ENCODE peak calls at places on chromosomes 1 and 21, in nine cellular contexts. One of them, this sample, is unnamed.

GRCh38 chr1:59165353-59165752 is 131.5 kb upstream of the FGGY start:
- DNase-seq in LoVo: no peak
- DNase-seq in dorsolateral prefrontal cortex: no peak
- DNase-seq in MG63: no peak
- DNase-seq in NCI-H1092 treated with DMSO at 0.1 percent for 48 hours: no peak
- DNase-seq in mesothelial cell of epicardium: no peak
- DNase-seq in cardiac muscle cell: no peak
- DNase-seq in iris pigment epithelial cell: no peak
- DNase-seq in RCC 7860: no peak
- DNase-seq in this sample: no peak

GRCh38 chr1:227576152-227576551 is 12.8 kb downstream of the ZNF678 start:
- DNase-seq in RCC 7860: no peak
- DNase-seq in cardiac muscle cell: peak
- DNase-seq in dorsolateral prefrontal cortex: no peak
- DNase-seq in MG63: no peak
- DNase-seq in iris pigment epithelial cell: no peak
- DNase-seq in LoVo: no peak
- DNase-seq in mesothelial cell of epicardium: no peak
- DNase-seq in NCI-H1092 treated with DMSO at 0.1 percent for 48 hours: no peak
- DNase-seq in this sample: no peak

GRCh38 chr1:55506686-55507577 is 291.8 kb upstream of the USP24 start:
- DNase-seq in RCC 7860: no peak
- DNase-seq in LoVo: peak
- DNase-seq in cardiac muscle cell: no peak
- DNase-seq in mesothelial cell of epicardium: no peak
- DNase-seq in MG63: peak
- DNase-seq in NCI-H1092 treated with DMSO at 0.1 percent for 48 hours: no peak
- DNase-seq in dorsolateral prefrontal cortex: no peak
- DNase-seq in iris pigment epithelial cell: peak
- DNase-seq in this sample: no peak

GRCh38 chr1:94806451-94806861 is 13.7 kb upstream of the SLC44A3 start:
- DNase-seq in NCI-H1092 treated with DMSO at 0.1 percent for 48 hours: no peak
- DNase-seq in MG63: no peak
- DNase-seq in iris pigment epithelial cell: peak
- DNase-seq in mesothelial cell of epicardium: no peak
- DNase-seq in dorsolateral prefrontal cortex: no peak
- DNase-seq in cardiac muscle cell: peak
- DNase-seq in RCC 7860: no peak
- DNase-seq in LoVo: no peak
- DNase-seq in this sample: no peak

GRCh38 chr1:14996133-14997050 is 157.2 kb upstream of the TMEM51 start:
- DNase-seq in mesothelial cell of epicardium: no peak
- DNase-seq in dorsolateral prefrontal cortex: no peak
- DNase-seq in LoVo: no peak
- DNase-seq in NCI-H1092 treated with DMSO at 0.1 percent for 48 hours: no peak
- DNase-seq in RCC 7860: peak
- DNase-seq in cardiac muscle cell: peak
- DNase-seq in MG63: peak
- DNase-seq in iris pigment epithelial cell: peak
- DNase-seq in this sample: no peak

GRCh38 chr1:218444588-218444987 is 99.5 kb downstream of the TGFB2 start:
- DNase-seq in mesothelial cell of epicardium: no peak
- DNase-seq in MG63: no peak
- DNase-seq in NCI-H1092 treated with DMSO at 0.1 percent for 48 hours: no peak
- DNase-seq in dorsolateral prefrontal cortex: no peak
- DNase-seq in LoVo: no peak
- DNase-seq in cardiac muscle cell: no peak
- DNase-seq in iris pigment epithelial cell: no peak
- DNase-seq in RCC 7860: no peak
- DNase-seq in this sample: no peak

GRCh38 chr1:51664412-51665240 is 47.7 kb downstream of the OSBPL9 start:
- DNase-seq in NCI-H1092 treated with DMSO at 0.1 percent for 48 hours: no peak
- DNase-seq in iris pigment epithelial cell: peak
- DNase-seq in dorsolateral prefrontal cortex: no peak
- DNase-seq in RCC 7860: peak
- DNase-seq in LoVo: no peak
- DNase-seq in MG63: peak
- DNase-seq in mesothelial cell of epicardium: no peak
- DNase-seq in cardiac muscle cell: peak
- DNase-seq in this sample: no peak

GRCh38 chr1:17582124-17582768 is 42.7 kb downstream of the ARHGEF10L start:
- DNase-seq in LoVo: no peak
- DNase-seq in cardiac muscle cell: no peak
- DNase-seq in NCI-H1092 treated with DMSO at 0.1 percent for 48 hours: no peak
- DNase-seq in iris pigment epithelial cell: no peak
- DNase-seq in dorsolateral prefrontal cortex: no peak
- DNase-seq in RCC 7860: no peak
- DNase-seq in mesothelial cell of epicardium: no peak
- DNase-seq in MG63: no peak
- DNase-seq in this sample: no peak

GRCh38 chr21:27645285-27645684 is 678.4 kb upstream of the ADAMTS5 start:
- DNase-seq in NCI-H1092 treated with DMSO at 0.1 percent for 48 hours: no peak
- DNase-seq in MG63: no peak
- DNase-seq in mesothelial cell of epicardium: no peak
- DNase-seq in iris pigment epithelial cell: peak
- DNase-seq in RCC 7860: no peak
- DNase-seq in LoVo: no peak
- DNase-seq in dorsolateral prefrontal cortex: no peak
- DNase-seq in cardiac muscle cell: no peak
- DNase-seq in this sample: no peak

GRCh38 chr1:46198026-46198826 is at the start of gene POMGNT1:
- DNase-seq in cardiac muscle cell: peak
- DNase-seq in RCC 7860: peak
- DNase-seq in mesothelial cell of epicardium: peak
- DNase-seq in iris pigment epithelial cell: peak
- DNase-seq in NCI-H1092 treated with DMSO at 0.1 percent for 48 hours: no peak
- DNase-seq in MG63: peak
- DNase-seq in LoVo: peak
- DNase-seq in dorsolateral prefrontal cortex: no peak
- DNase-seq in this sample: peak

GRCh38 chr1:79811173-79811572 is 804.6 kb upstream of the ADGRL4 start:
- DNase-seq in RCC 7860: peak
- DNase-seq in cardiac muscle cell: peak
- DNase-seq in iris pigment epithelial cell: peak
- DNase-seq in MG63: no peak
- DNase-seq in NCI-H1092 treated with DMSO at 0.1 percent for 48 hours: no peak
- DNase-seq in dorsolateral prefrontal cortex: no peak
- DNase-seq in mesothelial cell of epicardium: no peak
- DNase-seq in LoVo: no peak
- DNase-seq in this sample: no peak

GRCh38 chr1:211328084-211328694 is 1.6 kb downstream of the TRAF5 start:
- DNase-seq in dorsolateral prefrontal cortex: no peak
- DNase-seq in mesothelial cell of epicardium: no peak
- DNase-seq in NCI-H1092 treated with DMSO at 0.1 percent for 48 hours: no peak
- DNase-seq in RCC 7860: no peak
- DNase-seq in cardiac muscle cell: no peak
- DNase-seq in iris pigment epithelial cell: no peak
- DNase-seq in LoVo: no peak
- DNase-seq in MG63: no peak
- DNase-seq in this sample: no peak

GRCh38 chr1:17328855-17329254 is 20.9 kb downstream of the PADI4 start:
- DNase-seq in RCC 7860: no peak
- DNase-seq in MG63: no peak
- DNase-seq in iris pigment epithelial cell: no peak
- DNase-seq in mesothelial cell of epicardium: no peak
- DNase-seq in LoVo: no peak
- DNase-seq in NCI-H1092 treated with DMSO at 0.1 percent for 48 hours: no peak
- DNase-seq in cardiac muscle cell: no peak
- DNase-seq in dorsolateral prefrontal cortex: no peak
- DNase-seq in this sample: no peak

GRCh38 chr1:239222999-239223398 is 163.4 kb upstream of the CHRM3 start:
- DNase-seq in iris pigment epithelial cell: no peak
- DNase-seq in NCI-H1092 treated with DMSO at 0.1 percent for 48 hours: no peak
- DNase-seq in dorsolateral prefrontal cortex: no peak
- DNase-seq in MG63: no peak
- DNase-seq in LoVo: no peak
- DNase-seq in mesothelial cell of epicardium: no peak
- DNase-seq in cardiac muscle cell: peak
- DNase-seq in RCC 7860: no peak
- DNase-seq in this sample: no peak

GRCh38 chr1:221670081-221670480 is 71.8 kb downstream of the DUSP10 start:
- DNase-seq in mesothelial cell of epicardium: no peak
- DNase-seq in LoVo: no peak
- DNase-seq in MG63: no peak
- DNase-seq in cardiac muscle cell: peak
- DNase-seq in dorsolateral prefrontal cortex: no peak
- DNase-seq in iris pigment epithelial cell: peak
- DNase-seq in RCC 7860: no peak
- DNase-seq in NCI-H1092 treated with DMSO at 0.1 percent for 48 hours: no peak
- DNase-seq in this sample: no peak

GRCh38 chr21:41133896-41134522 is 34.0 kb upstream of the BACE2 start:
- DNase-seq in LoVo: peak
- DNase-seq in RCC 7860: peak
- DNase-seq in cardiac muscle cell: peak
- DNase-seq in dorsolateral prefrontal cortex: no peak
- DNase-seq in MG63: no peak
- DNase-seq in NCI-H1092 treated with DMSO at 0.1 percent for 48 hours: peak
- DNase-seq in iris pigment epithelial cell: peak
- DNase-seq in mesothelial cell of epicardium: no peak
- DNase-seq in this sample: no peak

GRCh38 chr1:101924700-101925099 is 72.0 kb downstream of the OLFM3 start:
- DNase-seq in LoVo: no peak
- DNase-seq in mesothelial cell of epicardium: no peak
- DNase-seq in cardiac muscle cell: no peak
- DNase-seq in RCC 7860: no peak
- DNase-seq in dorsolateral prefrontal cortex: no peak
- DNase-seq in iris pigment epithelial cell: no peak
- DNase-seq in MG63: no peak
- DNase-seq in NCI-H1092 treated with DMSO at 0.1 percent for 48 hours: no peak
- DNase-seq in this sample: no peak

GRCh38 chr1:27569088-27569459 is 34.9 kb downstream of the AHDC1 start:
- DNase-seq in dorsolateral prefrontal cortex: no peak
- DNase-seq in MG63: no peak
- DNase-seq in LoVo: no peak
- DNase-seq in NCI-H1092 treated with DMSO at 0.1 percent for 48 hours: no peak
- DNase-seq in iris pigment epithelial cell: no peak
- DNase-seq in cardiac muscle cell: no peak
- DNase-seq in mesothelial cell of epicardium: no peak
- DNase-seq in RCC 7860: no peak
- DNase-seq in this sample: no peak

GRCh38 chr1:96416111-96416595 is 305.4 kb upstream of the PTBP2 start:
- DNase-seq in cardiac muscle cell: peak
- DNase-seq in mesothelial cell of epicardium: no peak
- DNase-seq in RCC 7860: peak
- DNase-seq in LoVo: no peak
- DNase-seq in dorsolateral prefrontal cortex: no peak
- DNase-seq in MG63: peak
- DNase-seq in NCI-H1092 treated with DMSO at 0.1 percent for 48 hours: no peak
- DNase-seq in iris pigment epithelial cell: peak
- DNase-seq in this sample: no peak

GRCh38 chr1:7948950-7949349 is 8.3 kb upstream of the TNFRSF9 start:
- DNase-seq in LoVo: peak
- DNase-seq in mesothelial cell of epicardium: no peak
- DNase-seq in dorsolateral prefrontal cortex: no peak
- DNase-seq in NCI-H1092 treated with DMSO at 0.1 percent for 48 hours: no peak
- DNase-seq in MG63: peak
- DNase-seq in cardiac muscle cell: peak
- DNase-seq in RCC 7860: peak
- DNase-seq in iris pigment epithelial cell: peak
- DNase-seq in this sample: no peak

GRCh38 chr1:196002906-196003305 is 605.3 kb downstream of the KCNT2 start:
- DNase-seq in LoVo: no peak
- DNase-seq in cardiac muscle cell: no peak
- DNase-seq in NCI-H1092 treated with DMSO at 0.1 percent for 48 hours: no peak
- DNase-seq in mesothelial cell of epicardium: no peak
- DNase-seq in RCC 7860: peak
- DNase-seq in iris pigment epithelial cell: peak
- DNase-seq in dorsolateral prefrontal cortex: no peak
- DNase-seq in MG63: no peak
- DNase-seq in this sample: no peak

GRCh38 chr1:114173704-114174103 is 20.0 kb upstream of the SYT6 start:
- DNase-seq in RCC 7860: no peak
- DNase-seq in LoVo: no peak
- DNase-seq in iris pigment epithelial cell: no peak
- DNase-seq in NCI-H1092 treated with DMSO at 0.1 percent for 48 hours: peak
- DNase-seq in MG63: no peak
- DNase-seq in cardiac muscle cell: no peak
- DNase-seq in mesothelial cell of epicardium: no peak
- DNase-seq in dorsolateral prefrontal cortex: no peak
- DNase-seq in this sample: no peak

GRCh38 chr1:24142546-24143431 is at the start of gene IL22RA1:
- DNase-seq in RCC 7860: no peak
- DNase-seq in MG63: peak
- DNase-seq in LoVo: peak
- DNase-seq in iris pigment epithelial cell: peak
- DNase-seq in cardiac muscle cell: peak
- DNase-seq in NCI-H1092 treated with DMSO at 0.1 percent for 48 hours: no peak
- DNase-seq in dorsolateral prefrontal cortex: no peak
- DNase-seq in mesothelial cell of epicardium: no peak
- DNase-seq in this sample: no peak

GRCh38 chr21:30408782-30409494 is 13.1 kb downstream of the KRTAP13-1 start:
- DNase-seq in cardiac muscle cell: peak
- DNase-seq in MG63: peak
- DNase-seq in RCC 7860: peak
- DNase-seq in NCI-H1092 treated with DMSO at 0.1 percent for 48 hours: peak
- DNase-seq in LoVo: peak
- DNase-seq in dorsolateral prefrontal cortex: no peak
- DNase-seq in mesothelial cell of epicardium: no peak
- DNase-seq in iris pigment epithelial cell: peak
- DNase-seq in this sample: no peak

GRCh38 chr1:228268891-228269285 is 61.0 kb downstream of the OBSCN start:
- DNase-seq in LoVo: no peak
- DNase-seq in cardiac muscle cell: no peak
- DNase-seq in RCC 7860: no peak
- DNase-seq in iris pigment epithelial cell: no peak
- DNase-seq in mesothelial cell of epicardium: no peak
- DNase-seq in dorsolateral prefrontal cortex: no peak
- DNase-seq in MG63: no peak
- DNase-seq in NCI-H1092 treated with DMSO at 0.1 percent for 48 hours: no peak
- DNase-seq in this sample: no peak

GRCh38 chr1:158019177-158019868 is 25.9 kb downstream of the KIRREL1 start:
- DNase-seq in mesothelial cell of epicardium: no peak
- DNase-seq in NCI-H1092 treated with DMSO at 0.1 percent for 48 hours: no peak
- DNase-seq in MG63: peak
- DNase-seq in RCC 7860: peak
- DNase-seq in iris pigment epithelial cell: peak
- DNase-seq in LoVo: peak
- DNase-seq in cardiac muscle cell: peak
- DNase-seq in dorsolateral prefrontal cortex: no peak
- DNase-seq in this sample: no peak

GRCh38 chr1:154865442-154866256 is 4.4 kb downstream of the KCNN3 start:
- DNase-seq in iris pigment epithelial cell: no peak
- DNase-seq in LoVo: no peak
- DNase-seq in mesothelial cell of epicardium: no peak
- DNase-seq in cardiac muscle cell: no peak
- DNase-seq in MG63: no peak
- DNase-seq in NCI-H1092 treated with DMSO at 0.1 percent for 48 hours: no peak
- DNase-seq in dorsolateral prefrontal cortex: no peak
- DNase-seq in RCC 7860: peak
- DNase-seq in this sample: no peak

GRCh38 chr1:59020151-59020997 is 236.5 kb upstream of the JUN start:
- DNase-seq in dorsolateral prefrontal cortex: no peak
- DNase-seq in LoVo: peak
- DNase-seq in cardiac muscle cell: peak
- DNase-seq in MG63: peak
- DNase-seq in RCC 7860: peak
- DNase-seq in NCI-H1092 treated with DMSO at 0.1 percent for 48 hours: no peak
- DNase-seq in iris pigment epithelial cell: peak
- DNase-seq in mesothelial cell of epicardium: no peak
- DNase-seq in this sample: no peak

GRCh38 chr1:6191968-6192367 is 7.4 kb downstream of the RPL22 start:
- DNase-seq in NCI-H1092 treated with DMSO at 0.1 percent for 48 hours: no peak
- DNase-seq in LoVo: no peak
- DNase-seq in MG63: no peak
- DNase-seq in iris pigment epithelial cell: no peak
- DNase-seq in cardiac muscle cell: no peak
- DNase-seq in mesothelial cell of epicardium: no peak
- DNase-seq in RCC 7860: no peak
- DNase-seq in dorsolateral prefrontal cortex: no peak
- DNase-seq in this sample: no peak

GRCh38 chr1:50275564-50275963 is 147.7 kb downstream of the DMRTA2 start:
- DNase-seq in NCI-H1092 treated with DMSO at 0.1 percent for 48 hours: peak
- DNase-seq in MG63: no peak
- DNase-seq in iris pigment epithelial cell: peak
- DNase-seq in cardiac muscle cell: no peak
- DNase-seq in LoVo: no peak
- DNase-seq in mesothelial cell of epicardium: no peak
- DNase-seq in dorsolateral prefrontal cortex: no peak
- DNase-seq in RCC 7860: no peak
- DNase-seq in this sample: no peak

GRCh38 chr21:33854604-33855003 is 61.0 kb downstream of the ATP5PO start:
- DNase-seq in RCC 7860: no peak
- DNase-seq in NCI-H1092 treated with DMSO at 0.1 percent for 48 hours: peak
- DNase-seq in cardiac muscle cell: peak
- DNase-seq in iris pigment epithelial cell: peak
- DNase-seq in LoVo: no peak
- DNase-seq in MG63: peak
- DNase-seq in dorsolateral prefrontal cortex: no peak
- DNase-seq in mesothelial cell of epicardium: no peak
- DNase-seq in this sample: no peak